ENCODE peak calls at places on chromosomes 12 and 14, in seven cellular contexts. I, U, Z, O, J, B and F are unnamed samples.

GRCh38 chr12:18246057-18246456 is 15.3 kb upstream of the PIK3C2G start:
- DNase-seq in I (no peak), U (no peak), Z (no peak), O (no peak), J (no peak), B (no peak), F (no peak)

GRCh38 chr12:132474237-132474741 is 15.7 kb upstream of the FBRSL1 start:
- DNase-seq in I (no peak), U (no peak), Z (no peak), O (no peak), J (no peak), B (peak), F (no peak)

GRCh38 chr12:47828008-47828966 is 8.6 kb upstream of the HDAC7 start:
- DNase-seq in I (no peak), U (no peak), Z (no peak), O (no peak), J (no peak), B (no peak), F (no peak)

GRCh38 chr12:52055781-52056711 is 4.8 kb downstream of the NR4A1 start:
- DNase-seq in I (no peak), U (no peak), Z (no peak), O (no peak), J (no peak), B (no peak), F (no peak)

GRCh38 chr12:3122841-3123678 is 45.9 kb downstream of the TSPAN9 start:
- DNase-seq in I (no peak), U (no peak), Z (no peak), O (peak), J (peak), B (no peak), F (peak)

GRCh38 chr12:51322452-51322851 is 1.5 kb downstream of the BIN2 start:
- DNase-seq in I (no peak), U (no peak), Z (no peak), O (no peak), J (no peak), B (no peak), F (no peak)

GRCh38 chr14:70416717-70417349 is at the start of gene SYNJ2BP:
- DNase-seq in I (peak), U (peak), Z (peak), O (peak), J (peak), B (peak), F (peak)

GRCh38 chr14:106491851-106492250 is 965.5 kb downstream of the TMEM121 start:
- DNase-seq in I (peak), U (peak), Z (peak), O (no peak), J (peak), B (peak), F (no peak)

GRCh38 chr12:123859035-123859434 is 96.9 kb downstream of the DNAH10 start:
- DNase-seq in I (no peak), U (no peak), Z (no peak), O (no peak), J (no peak), B (no peak), F (no peak)

GRCh38 chr14:102777711-102778615 is 714 bp downstream of the TRAF3 start:
- DNase-seq in I (no peak), U (no peak), Z (peak), O (peak), J (no peak), B (no peak), F (peak)

GRCh38 chr14:31229638-31230229 is 22.1 kb upstream of the HECTD1 start:
- DNase-seq in I (peak), U (peak), Z (peak), O (peak), J (peak), B (peak), F (peak)

GRCh38 chr12:130428116-130428515 is 90.4 kb downstream of the PIWIL1 start:
- DNase-seq in I (no peak), U (no peak), Z (no peak), O (no peak), J (no peak), B (no peak), F (no peak)

GRCh38 chr12:89475203-89475990 is 49.2 kb downstream of the GALNT4 start:
- DNase-seq in I (no peak), U (no peak), Z (no peak), O (no peak), J (no peak), B (no peak), F (peak)

GRCh38 chr14:69574266-69574953 is at the start of gene CCDC177:
- DNase-seq in I (peak), U (peak), Z (peak), O (peak), J (peak), B (no peak), F (peak)

GRCh38 chr14:93941293-93941910 is 14.3 kb downstream of the FAM181A start:
- DNase-seq in I (peak), U (peak), Z (no peak), O (no peak), J (peak), B (peak), F (peak)

GRCh38 chr12:114869091-114869834 is 185.3 kb upstream of the TBX3 start:
- DNase-seq in I (no peak), U (peak), Z (no peak), O (peak), J (no peak), B (no peak), F (peak)

GRCh38 chr12:123951467-123951866 is 21.2 kb downstream of the CCDC92 start:
- DNase-seq in I (no peak), U (no peak), Z (no peak), O (no peak), J (no peak), B (no peak), F (no peak)

GRCh38 chr14:80959448-80960006 is 4.1 kb downstream of the TSHR start:
- DNase-seq in I (peak), U (no peak), Z (no peak), O (no peak), J (no peak), B (no peak), F (no peak)

GRCh38 chr12:84842406-84843013 is 70.1 kb downstream of the SLC6A15 start:
- DNase-seq in I (peak), U (peak), Z (peak), O (peak), J (peak), B (peak), F (peak)

GRCh38 chr14:46063872-46064271 is 587.7 kb downstream of the RPL10L start:
- DNase-seq in I (peak), U (peak), Z (no peak), O (no peak), J (no peak), B (no peak), F (no peak)

GRCh38 chr12:117316336-117316735 is 45.1 kb downstream of the NOS1 start:
- DNase-seq in I (no peak), U (no peak), Z (no peak), O (no peak), J (no peak), B (no peak), F (no peak)